ENCODE peak calls at places on chromosomes 1 and 21, in five cellular contexts. One of them, this sample, is unnamed.

GRCh38 chr1:89269277-89269676 is 3.4 kb downstream of the GBP5 start:
- DNase-seq in cardiac muscle cell: no peak
- DNase-seq in PC-3: no peak
- DNase-seq in heart right ventricle: no peak
- DNase-seq in HL-60: peak
- DNase-seq in this sample: no peak

GRCh38 chr1:107171378-107171777 is 30.5 kb downstream of the NTNG1 start:
- DNase-seq in heart right ventricle: no peak
- DNase-seq in PC-3: no peak
- DNase-seq in cardiac muscle cell: no peak
- DNase-seq in HL-60: no peak
- DNase-seq in this sample: no peak

GRCh38 chr1:63628607-63629006 is 35.4 kb downstream of the PGM1 start:
- DNase-seq in PC-3: peak
- DNase-seq in heart right ventricle: no peak
- DNase-seq in HL-60: no peak
- DNase-seq in cardiac muscle cell: no peak
- DNase-seq in this sample: no peak

GRCh38 chr1:173249349-173249748 is 42.2 kb upstream of the TNFSF4 start:
- DNase-seq in PC-3: peak
- DNase-seq in cardiac muscle cell: no peak
- DNase-seq in HL-60: no peak
- DNase-seq in heart right ventricle: no peak
- DNase-seq in this sample: peak

GRCh38 chr21:10575311-10575667 is 53.9 kb downstream of the TPTE start:
- DNase-seq in HL-60: no peak
- DNase-seq in cardiac muscle cell: no peak
- DNase-seq in heart right ventricle: no peak
- DNase-seq in PC-3: no peak
- DNase-seq in this sample: no peak

GRCh38 chr1:30816211-30817082 is 58.9 kb upstream of the LAPTM5 start:
- DNase-seq in HL-60: no peak
- DNase-seq in PC-3: peak
- DNase-seq in cardiac muscle cell: peak
- DNase-seq in heart right ventricle: peak
- DNase-seq in this sample: peak

GRCh38 chr21:27532081-27532480 is 565.2 kb upstream of the ADAMTS5 start:
- DNase-seq in cardiac muscle cell: peak
- DNase-seq in PC-3: peak
- DNase-seq in HL-60: no peak
- DNase-seq in heart right ventricle: no peak
- DNase-seq in this sample: peak

GRCh38 chr1:164320780-164321683 is 238.0 kb upstream of the PBX1 start:
- DNase-seq in HL-60: no peak
- DNase-seq in PC-3: no peak
- DNase-seq in cardiac muscle cell: peak
- DNase-seq in heart right ventricle: peak
- DNase-seq in this sample: peak

GRCh38 chr1:98049370-98050115 is 128.7 kb upstream of the DPYD start:
- DNase-seq in PC-3: no peak
- DNase-seq in cardiac muscle cell: peak
- DNase-seq in heart right ventricle: no peak
- DNase-seq in HL-60: no peak
- DNase-seq in this sample: no peak

GRCh38 chr1:87955038-87955437 is 626.4 kb downstream of the LMO4 start:
- DNase-seq in cardiac muscle cell: no peak
- DNase-seq in HL-60: no peak
- DNase-seq in PC-3: no peak
- DNase-seq in heart right ventricle: no peak
- DNase-seq in this sample: no peak

GRCh38 chr1:32872189-32872898 is 1.6 kb upstream of the FNDC5 start:
- DNase-seq in HL-60: peak
- DNase-seq in heart right ventricle: peak
- DNase-seq in cardiac muscle cell: peak
- DNase-seq in PC-3: peak
- DNase-seq in this sample: peak

GRCh38 chr1:103266036-103266435 is 157.7 kb upstream of the COL11A1 start:
- DNase-seq in heart right ventricle: no peak
- DNase-seq in cardiac muscle cell: no peak
- DNase-seq in HL-60: no peak
- DNase-seq in PC-3: no peak
- DNase-seq in this sample: peak

GRCh38 chr1:173914366-173914871 is 2.7 kb downstream of the SERPINC1 start:
- DNase-seq in cardiac muscle cell: peak
- DNase-seq in HL-60: peak
- DNase-seq in PC-3: peak
- DNase-seq in heart right ventricle: no peak
- DNase-seq in this sample: peak

GRCh38 chr1:203744008-203744972 is 20.7 kb upstream of the LAX1 start:
- DNase-seq in cardiac muscle cell: peak
- DNase-seq in PC-3: no peak
- DNase-seq in HL-60: peak
- DNase-seq in heart right ventricle: peak
- DNase-seq in this sample: peak

GRCh38 chr1:12475947-12476346 is 142.1 kb downstream of the DHRS3 start:
- DNase-seq in HL-60: no peak
- DNase-seq in cardiac muscle cell: peak
- DNase-seq in heart right ventricle: no peak
- DNase-seq in PC-3: peak
- DNase-seq in this sample: no peak

GRCh38 chr1:236051107-236051885 is 13.6 kb downstream of the NID1 start:
- DNase-seq in heart right ventricle: peak
- DNase-seq in PC-3: no peak
- DNase-seq in HL-60: no peak
- DNase-seq in cardiac muscle cell: peak
- DNase-seq in this sample: peak

GRCh38 chr1:47686731-47687617 is 249.1 kb downstream of the FOXD2 start:
- DNase-seq in heart right ventricle: no peak
- DNase-seq in HL-60: no peak
- DNase-seq in cardiac muscle cell: no peak
- DNase-seq in PC-3: no peak
- DNase-seq in this sample: no peak

GRCh38 chr1:70616946-70617345 is 205.9 kb downstream of the CTH start:
- DNase-seq in HL-60: no peak
- DNase-seq in cardiac muscle cell: no peak
- DNase-seq in PC-3: no peak
- DNase-seq in heart right ventricle: no peak
- DNase-seq in this sample: no peak

GRCh38 chr1:70617728-70618127 is 206.7 kb downstream of the CTH start:
- DNase-seq in cardiac muscle cell: no peak
- DNase-seq in HL-60: no peak
- DNase-seq in PC-3: no peak
- DNase-seq in heart right ventricle: no peak
- DNase-seq in this sample: no peak
- TF ChIP-seq CTCF in cardiac muscle cell: no peak
- TF ChIP-seq CTCF in HL-60: no peak
- TF ChIP-seq CTCF in PC-3: peak
- TF ChIP-seq CTCF in heart right ventricle: no peak
- TF ChIP-seq CTCF in this sample: no peak

GRCh38 chr1:156435551-156436318 is 64.8 kb downstream of the MEF2D start:
- DNase-seq in heart right ventricle: no peak
- DNase-seq in HL-60: no peak
- DNase-seq in PC-3: no peak
- DNase-seq in cardiac muscle cell: peak
- DNase-seq in this sample: peak
- H3K4me3 ChIP-seq in heart right ventricle: peak
- H3K4me3 ChIP-seq in HL-60: no peak
- H3K4me3 ChIP-seq in PC-3: no peak
- H3K4me3 ChIP-seq in cardiac muscle cell: peak
- H3K4me3 ChIP-seq in this sample: peak

DNA sequence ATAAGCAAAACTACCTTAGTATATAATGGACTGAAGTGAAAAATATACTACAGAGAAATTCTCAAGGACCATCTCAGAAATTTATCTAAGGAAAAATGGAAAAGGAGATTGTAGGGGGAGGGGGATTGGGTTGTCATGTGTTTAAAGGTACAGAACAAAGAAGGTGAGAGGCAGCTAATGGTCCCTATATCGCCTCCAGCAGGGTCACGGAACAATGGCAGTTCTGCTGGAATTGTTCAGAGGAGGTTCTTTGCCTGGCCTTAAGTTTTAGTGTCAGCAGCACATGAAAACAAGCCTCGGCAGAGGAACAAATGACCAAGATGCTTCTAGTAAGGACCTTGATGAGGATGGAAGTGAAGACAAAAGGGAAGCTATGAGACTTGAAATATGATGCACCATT is 42.0 kb upstream of the RGS2 start:
- DNase-seq in PC-3: no peak
- DNase-seq in heart right ventricle: no peak
- DNase-seq in HL-60: no peak
- DNase-seq in cardiac muscle cell: no peak
- DNase-seq in this sample: no peak
- TF ChIP-seq CTCF in PC-3: no peak
- TF ChIP-seq CTCF in heart right ventricle: no peak
- TF ChIP-seq CTCF in HL-60: no peak
- TF ChIP-seq CTCF in cardiac muscle cell: no peak
- TF ChIP-seq CTCF in this sample: no peak

DNA sequence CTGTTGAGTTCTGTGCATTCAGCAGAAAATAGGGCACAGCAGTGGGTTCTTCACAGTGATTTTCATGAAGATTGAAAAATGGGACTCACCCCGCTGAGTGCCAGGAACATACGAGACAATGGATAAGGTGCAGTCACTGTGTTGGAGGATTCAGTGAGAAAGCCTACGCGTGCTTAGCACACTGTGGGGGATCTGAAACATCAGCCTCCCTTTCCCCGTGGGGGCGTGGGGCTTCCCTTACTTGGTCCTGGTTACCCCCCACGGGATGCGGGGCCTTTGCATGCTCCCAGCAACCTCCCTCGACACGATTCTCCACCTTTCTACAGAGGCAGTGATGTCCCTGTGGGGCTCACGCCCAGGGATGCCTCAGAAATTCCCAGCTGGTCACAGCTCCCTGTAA is 252.2 kb upstream of the C1orf174 start:
- DNase-seq in HL-60: no peak
- DNase-seq in PC-3: no peak
- DNase-seq in heart right ventricle: no peak
- DNase-seq in cardiac muscle cell: no peak
- DNase-seq in this sample: no peak
- H3K4me3 ChIP-seq in HL-60: no peak
- H3K4me3 ChIP-seq in PC-3: no peak
- H3K4me3 ChIP-seq in heart right ventricle: no peak
- H3K4me3 ChIP-seq in cardiac muscle cell: no peak
- H3K4me3 ChIP-seq in this sample: no peak

GRCh38 chr1:39490596-39491145 is 765 bp upstream of the BMP8A start:
- DNase-seq in PC-3: no peak
- DNase-seq in HL-60: no peak
- DNase-seq in cardiac muscle cell: no peak
- DNase-seq in heart right ventricle: no peak
- DNase-seq in this sample: no peak
- TF ChIP-seq CTCF in PC-3: no peak
- TF ChIP-seq CTCF in HL-60: no peak
- TF ChIP-seq CTCF in cardiac muscle cell: no peak
- TF ChIP-seq CTCF in heart right ventricle: no peak
- TF ChIP-seq CTCF in this sample: no peak